ENCODE peak calls at places on chromosome 6, in eight cellular contexts. B is coronary artery; L is choroid plexus epithelial cell; G is fibroblast of pulmonary artery; X is AG04450; N is CD8-positive, alpha-beta memory T cell; K is CD4-positive, alpha-beta memory T cell; D is lower leg skin. T is an unnamed sample.

GRCh38 chr6:34315256-34315655 is 66.5 kb upstream of the SMIM29 start:
- DNase-seq in B (no peak), L (no peak), G (no peak), X (no peak), N (no peak), K (no peak), D (no peak), T (no peak)

GRCh38 chr6:11714798-11715285 is 63.8 kb downstream of the ADTRP start:
- DNase-seq in B (no peak), L (no peak), G (no peak), X (no peak), N (no peak), K (no peak), D (no peak), T (no peak)

GRCh38 chr6:87283461-87283860 is 38.9 kb upstream of the SMIM8 start:
- DNase-seq in B (no peak), L (no peak), G (no peak), X (no peak), N (no peak), K (no peak), D (no peak), T (no peak)

GRCh38 chr6:145277358-145278097 is 457.8 kb downstream of the EPM2A start:
- DNase-seq in B (no peak), L (no peak), G (no peak), X (no peak), N (no peak), K (no peak), D (no peak), T (no peak)

GRCh38 chr6:93792751-93793150 is 373.4 kb upstream of the EPHA7 start:
- DNase-seq in B (no peak), L (peak), G (peak), X (no peak), N (no peak), K (no peak), D (no peak), T (no peak)

GRCh38 chr6:139175389-139175788 is 40.5 kb downstream of the HECA start:
- DNase-seq in B (no peak), L (no peak), G (no peak), X (no peak), N (no peak), K (no peak), D (no peak), T (no peak)

GRCh38 chr6:26336355-26337198 is 28.4 kb upstream of the BTN3A2 start:
- DNase-seq in B (no peak), L (peak), G (peak), X (no peak), N (no peak), K (no peak), D (no peak), T (no peak)

GRCh38 chr6:16769131-16769985 is 8.1 kb upstream of the ATXN1 start:
- DNase-seq in B (no peak), L (peak), G (peak), X (no peak), N (peak), K (peak), D (peak), T (no peak)

GRCh38 chr6:112906737-112907136 is 559.6 kb downstream of the RFPL4B start:
- DNase-seq in B (no peak), L (peak), G (peak), X (peak), N (no peak), K (no peak), D (no peak), T (no peak)

GRCh38 chr6:22877946-22878705 is 308.8 kb downstream of the HDGFL1 start:
- DNase-seq in B (no peak), L (peak), G (peak), X (peak), N (no peak), K (no peak), D (no peak), T (no peak)

GRCh38 chr6:22598386-22598785 is 29.0 kb downstream of the HDGFL1 start:
- DNase-seq in B (no peak), L (no peak), G (peak), X (no peak), N (no peak), K (no peak), D (no peak), T (no peak)

GRCh38 chr6:100461920-100462295 is 2.8 kb downstream of the SIM1 start:
- DNase-seq in B (no peak), L (no peak), G (no peak), X (no peak), N (no peak), K (no peak), D (no peak), T (no peak)

GRCh38 chr6:147651249-147652063 is 143.0 kb downstream of the SAMD5 start:
- DNase-seq in B (no peak), L (peak), G (peak), X (no peak), N (no peak), K (no peak), D (no peak), T (no peak)

GRCh38 chr6:146339716-146340115 is 203.9 kb upstream of the RAB32 start:
- DNase-seq in B (no peak), L (peak), G (peak), X (no peak), N (no peak), K (no peak), D (no peak), T (no peak)

GRCh38 chr6:41676406-41676805 is 38.1 kb downstream of the MDFI start:
- DNase-seq in B (no peak), L (no peak), G (no peak), X (no peak), N (no peak), K (no peak), D (no peak), T (no peak)

GRCh38 chr6:41679696-41680095 is 41.4 kb downstream of the MDFI start:
- DNase-seq in B (no peak), L (no peak), G (no peak), X (no peak), N (no peak), K (no peak), D (no peak), T (no peak)

GRCh38 chr6:41675992-41676391 is 37.7 kb downstream of the MDFI start:
- DNase-seq in B (no peak), L (no peak), G (no peak), X (no peak), N (no peak), K (no peak), D (no peak), T (no peak)

GRCh38 chr6:41678511-41679084 is 40.3 kb downstream of the MDFI start:
- DNase-seq in B (no peak), L (no peak), G (no peak), X (no peak), N (no peak), K (no peak), D (no peak), T (no peak)

DNA sequence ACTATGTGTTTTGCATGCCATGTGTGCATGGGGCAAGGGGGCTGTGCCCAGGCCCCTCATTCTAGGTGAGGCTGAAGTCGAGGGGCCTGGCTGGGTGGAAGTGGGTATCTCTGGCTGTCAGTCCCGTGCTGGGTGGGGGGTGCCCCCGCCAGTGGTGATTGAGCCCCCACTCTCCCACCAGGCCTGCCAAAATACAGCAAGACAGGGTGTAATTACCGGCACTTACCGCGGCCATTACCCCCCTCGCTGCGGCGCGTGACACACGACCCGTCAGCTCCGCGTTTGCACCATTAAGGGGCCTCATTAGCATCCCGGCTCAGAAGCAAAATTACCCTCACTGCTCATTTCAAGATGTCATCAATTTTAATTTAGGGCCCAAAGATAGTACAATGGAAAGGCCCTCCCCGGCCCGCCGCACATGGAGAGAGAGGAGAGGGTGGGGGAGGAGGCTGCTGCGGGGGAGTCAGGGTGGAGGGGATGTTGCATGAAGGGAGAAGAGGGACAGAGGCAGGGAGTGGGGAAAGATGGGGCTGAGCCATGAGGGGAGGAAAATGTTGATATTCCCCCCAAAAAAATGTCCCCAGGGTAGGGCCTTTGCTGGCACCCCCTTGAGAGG is 39.3 kb downstream of the MDFI start:
- DNase-seq in B (no peak), L (no peak), G (no peak), X (no peak), N (no peak), K (no peak), D (no peak), T (no peak)
- H3K4me3 ChIP-seq in B (no peak), L (no peak), G (no peak), X (no peak), N (no peak), K (no peak), D (no peak), T (no peak)

GRCh38 chr6:15431762-15432495 is 186.1 kb downstream of the JARID2 start:
- DNase-seq in B (no peak), L (peak), G (peak), X (no peak), N (no peak), K (no peak), D (peak), T (no peak)
- H3K4me3 ChIP-seq in B (no peak), L (no peak), G (no peak), X (no peak), N (no peak), K (no peak), D (no peak), T (no peak)

GRCh38 chr6:32967151-32968091 is 973 bp upstream of the BRD2 start:
- DNase-seq in B (no peak), L (peak), G (peak), X (no peak), N (no peak), K (peak), D (no peak), T (no peak)
- H3K4me3 ChIP-seq in B (peak), L (peak), G (peak), X (peak), N (peak), K (peak), D (peak), T (peak)

DNA sequence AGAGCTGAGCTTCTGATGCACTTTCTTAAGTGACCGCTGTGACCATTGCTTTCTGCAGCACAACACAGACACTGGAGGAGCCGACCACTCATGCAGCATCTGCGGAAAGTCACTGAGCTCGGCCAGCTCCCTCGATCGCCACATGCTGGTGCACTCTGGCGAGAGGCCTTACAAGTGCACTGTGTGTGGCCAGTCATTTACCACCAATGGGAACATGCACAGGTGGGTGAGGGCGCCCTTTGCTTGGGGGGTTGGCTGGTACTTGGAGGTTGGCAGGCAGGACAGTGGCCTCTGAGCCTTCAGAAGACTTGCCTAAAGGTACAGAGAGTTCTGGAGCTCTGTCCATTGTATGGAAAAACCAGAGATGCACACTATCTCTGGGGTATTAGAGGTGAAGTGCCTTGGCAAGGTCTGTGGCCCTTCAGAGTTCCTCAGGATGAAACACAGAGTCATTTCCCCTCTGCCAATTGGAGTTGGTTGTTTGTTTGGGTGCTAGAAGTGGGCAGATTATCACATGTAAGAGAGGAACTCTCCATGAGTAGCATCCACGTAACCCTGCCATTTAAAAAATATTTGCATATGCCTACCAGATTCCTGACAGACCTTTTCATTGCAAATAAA is 81.5 kb downstream of the RREB1 start:
- DNase-seq in B (no peak), L (no peak), G (no peak), X (no peak), N (no peak), K (no peak), D (peak), T (no peak)
- H3K4me3 ChIP-seq in B (no peak), L (no peak), G (no peak), X (no peak), N (no peak), K (no peak), D (no peak), T (no peak)

T was measured in LNCaP clone FGC.